ENCODE peak calls at places on chromosomes 2 and 18, in four cellular contexts. One of them, this sample, is unnamed.

GRCh38 chr2:173359231-173359630 is 4.6 kb downstream of the CDCA7 start:
- DNase-seq in gastrocnemius medialis: no peak
- DNase-seq in tibial artery: no peak
- DNase-seq in thoracic aorta: no peak
- DNase-seq in this sample: no peak

GRCh38 chr2:138035597-138036217 is 71.4 kb downstream of the HNMT start:
- DNase-seq in thoracic aorta: no peak
- DNase-seq in gastrocnemius medialis: no peak
- DNase-seq in tibial artery: no peak
- DNase-seq in this sample: no peak

GRCh38 chr2:234451852-234452625 is 44.8 kb downstream of the ARL4C start:
- DNase-seq in thoracic aorta: no peak
- DNase-seq in tibial artery: no peak
- DNase-seq in gastrocnemius medialis: no peak
- DNase-seq in this sample: no peak

GRCh38 chr2:119025013-119025412 is 83.0 kb downstream of the MARCO start:
- DNase-seq in thoracic aorta: no peak
- DNase-seq in tibial artery: no peak
- DNase-seq in gastrocnemius medialis: no peak
- DNase-seq in this sample: no peak

GRCh38 chr2:64773461-64774118 is 119.9 kb upstream of the SERTAD2 start:
- DNase-seq in tibial artery: no peak
- DNase-seq in thoracic aorta: no peak
- DNase-seq in gastrocnemius medialis: no peak
- DNase-seq in this sample: no peak

GRCh38 chr2:43175187-43175490 is 51.3 kb downstream of the ZFP36L2 start:
- DNase-seq in thoracic aorta: no peak
- DNase-seq in gastrocnemius medialis: no peak
- DNase-seq in tibial artery: no peak
- DNase-seq in this sample: no peak

GRCh38 chr2:95333888-95334338 is 36.8 kb downstream of the KCNIP3 start:
- DNase-seq in gastrocnemius medialis: peak
- DNase-seq in tibial artery: no peak
- DNase-seq in thoracic aorta: no peak
- DNase-seq in this sample: peak

GRCh38 chr2:240739797-240740196 is 48.1 kb downstream of the AQP12A start:
- DNase-seq in tibial artery: no peak
- DNase-seq in gastrocnemius medialis: no peak
- DNase-seq in thoracic aorta: no peak
- DNase-seq in this sample: no peak

GRCh38 chr2:7027961-7028655 is 110.9 kb downstream of the RNF144A start:
- DNase-seq in thoracic aorta: no peak
- DNase-seq in tibial artery: no peak
- DNase-seq in gastrocnemius medialis: no peak
- DNase-seq in this sample: no peak

GRCh38 chr2:234058881-234059280 is 8.4 kb downstream of the SPP2 start:
- DNase-seq in tibial artery: no peak
- DNase-seq in thoracic aorta: no peak
- DNase-seq in gastrocnemius medialis: no peak
- DNase-seq in this sample: no peak

GRCh38 chr2:202314116-202314515 is 48.6 kb downstream of the NOP58 start:
- DNase-seq in thoracic aorta: no peak
- DNase-seq in tibial artery: no peak
- DNase-seq in gastrocnemius medialis: no peak
- DNase-seq in this sample: no peak

GRCh38 chr2:233620204-233620603 is 2.8 kb downstream of the UGT1A8 start:
- DNase-seq in gastrocnemius medialis: no peak
- DNase-seq in tibial artery: no peak
- DNase-seq in thoracic aorta: no peak
- DNase-seq in this sample: no peak

GRCh38 chr18:23878336-23878900 is 136.1 kb upstream of the TTC39C start:
- DNase-seq in thoracic aorta: no peak
- DNase-seq in gastrocnemius medialis: no peak
- DNase-seq in tibial artery: no peak
- DNase-seq in this sample: no peak

GRCh38 chr2:218381916-218382366 is at the start of gene SLC11A1:
- DNase-seq in thoracic aorta: no peak
- DNase-seq in gastrocnemius medialis: peak
- DNase-seq in tibial artery: peak
- DNase-seq in this sample: no peak

GRCh38 chr2:202072737-202073396 is at the start of gene KIAA2012:
- DNase-seq in tibial artery: no peak
- DNase-seq in gastrocnemius medialis: no peak
- DNase-seq in thoracic aorta: no peak
- DNase-seq in this sample: no peak

GRCh38 chr2:240800241-240800640 is 19.8 kb downstream of the KIF1A start:
- DNase-seq in gastrocnemius medialis: no peak
- DNase-seq in tibial artery: peak
- DNase-seq in thoracic aorta: no peak
- DNase-seq in this sample: no peak

GRCh38 chr2:122643725-122644329 is 888.4 kb downstream of the TSN start:
- DNase-seq in thoracic aorta: no peak
- DNase-seq in gastrocnemius medialis: no peak
- DNase-seq in tibial artery: no peak
- DNase-seq in this sample: no peak

GRCh38 chr2:42906557-42907380 is 114.4 kb upstream of the HAAO start:
- DNase-seq in gastrocnemius medialis: no peak
- DNase-seq in thoracic aorta: no peak
- DNase-seq in tibial artery: peak
- DNase-seq in this sample: no peak

GRCh38 chr2:165778187-165778556 is 15.9 kb downstream of the GALNT3 start:
- DNase-seq in gastrocnemius medialis: no peak
- DNase-seq in thoracic aorta: no peak
- DNase-seq in tibial artery: no peak
- DNase-seq in this sample: no peak

GRCh38 chr2:239275037-239275685 is 125.7 kb downstream of the HDAC4 start:
- DNase-seq in gastrocnemius medialis: peak
- DNase-seq in thoracic aorta: peak
- DNase-seq in tibial artery: peak
- DNase-seq in this sample: no peak

GRCh38 chr2:130986890-130987493 is 106.3 kb downstream of the FAM168B start:
- DNase-seq in tibial artery: no peak
- DNase-seq in thoracic aorta: no peak
- DNase-seq in gastrocnemius medialis: no peak
- DNase-seq in this sample: no peak

GRCh38 chr2:85736456-85737355 is 17.1 kb upstream of the ATOH8 start:
- DNase-seq in tibial artery: no peak
- DNase-seq in thoracic aorta: no peak
- DNase-seq in gastrocnemius medialis: no peak
- DNase-seq in this sample: peak

GRCh38 chr2:197965756-197966155 is 161.4 kb downstream of the PLCL1 start:
- DNase-seq in thoracic aorta: no peak
- DNase-seq in tibial artery: no peak
- DNase-seq in gastrocnemius medialis: no peak
- DNase-seq in this sample: no peak

GRCh38 chr2:218017211-218018053 is 14.6 kb upstream of the TNS1 start:
- DNase-seq in gastrocnemius medialis: peak
- DNase-seq in tibial artery: peak
- DNase-seq in thoracic aorta: no peak
- DNase-seq in this sample: peak

GRCh38 chr18:69216390-69216789 is 184.3 kb upstream of the DOK6 start:
- DNase-seq in gastrocnemius medialis: no peak
- DNase-seq in thoracic aorta: no peak
- DNase-seq in tibial artery: no peak
- DNase-seq in this sample: no peak

GRCh38 chr18:41761329-41762028 is 193.6 kb upstream of the PIK3C3 start:
- DNase-seq in tibial artery: no peak
- DNase-seq in thoracic aorta: no peak
- DNase-seq in gastrocnemius medialis: no peak
- DNase-seq in this sample: no peak

GRCh38 chr2:69465513-69466456 is 28.6 kb upstream of the NFU1 start:
- DNase-seq in tibial artery: peak
- DNase-seq in thoracic aorta: no peak
- DNase-seq in gastrocnemius medialis: peak
- DNase-seq in this sample: no peak

GRCh38 chr2:166404831-166405568 is 29.3 kb upstream of the SCN9A start:
- DNase-seq in tibial artery: no peak
- DNase-seq in thoracic aorta: no peak
- DNase-seq in gastrocnemius medialis: no peak
- DNase-seq in this sample: no peak

GRCh38 chr2:242017086-242017485 is 147.6 kb downstream of the RTP5 start:
- DNase-seq in tibial artery: no peak
- DNase-seq in gastrocnemius medialis: no peak
- DNase-seq in thoracic aorta: no peak
- DNase-seq in this sample: peak

DNA sequence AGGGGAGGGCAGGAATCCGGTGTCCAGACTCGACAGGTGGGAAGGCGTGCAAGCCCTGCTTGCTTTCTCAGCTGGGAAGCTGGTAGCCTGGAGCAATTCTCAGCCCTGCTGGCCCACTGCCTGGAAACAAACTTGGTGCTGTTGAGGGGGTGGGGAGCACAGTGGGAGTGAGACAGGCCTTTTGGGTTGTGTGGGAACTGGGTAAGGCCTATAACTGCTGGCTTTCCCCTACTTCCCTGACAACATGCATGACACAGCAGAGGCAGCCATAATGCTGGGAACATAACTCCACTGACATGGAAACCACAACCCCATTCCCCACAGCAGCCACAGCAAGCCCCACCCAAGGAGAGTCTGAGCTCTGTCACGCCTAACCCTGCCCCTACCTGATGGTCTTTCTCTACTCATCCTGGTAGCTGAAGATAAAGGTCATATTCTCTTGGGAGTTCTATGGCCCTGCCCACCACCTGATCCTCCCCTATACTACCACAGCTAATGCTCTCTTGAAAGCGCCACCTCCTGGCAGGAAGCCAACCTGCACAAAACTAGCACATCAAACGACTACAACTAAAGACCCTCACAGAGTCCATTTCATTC is 122.9 kb upstream of the ACVR1C start:
- DNase-seq in gastrocnemius medialis: peak
- DNase-seq in thoracic aorta: no peak
- DNase-seq in tibial artery: no peak
- DNase-seq in this sample: peak
- TF ChIP-seq CTCF in gastrocnemius medialis: no peak
- TF ChIP-seq CTCF in thoracic aorta: no peak
- TF ChIP-seq CTCF in tibial artery: no peak
- TF ChIP-seq CTCF in this sample: peak

GRCh38 chr18:22441638-22442037 is 23.9 kb upstream of the CTAGE1 start:
- DNase-seq in thoracic aorta: no peak
- DNase-seq in tibial artery: no peak
- DNase-seq in gastrocnemius medialis: no peak
- DNase-seq in this sample: no peak
- TF ChIP-seq CTCF in thoracic aorta: no peak
- TF ChIP-seq CTCF in tibial artery: no peak
- TF ChIP-seq CTCF in gastrocnemius medialis: no peak
- TF ChIP-seq CTCF in this sample: peak

GRCh38 chr2:153870308-153870707 is 1.4 kb upstream of the GALNT13 start:
- DNase-seq in tibial artery: no peak
- DNase-seq in gastrocnemius medialis: no peak
- DNase-seq in thoracic aorta: no peak
- DNase-seq in this sample: no peak
- TF ChIP-seq CTCF in tibial artery: no peak
- TF ChIP-seq CTCF in gastrocnemius medialis: no peak
- TF ChIP-seq CTCF in thoracic aorta: no peak
- TF ChIP-seq CTCF in this sample: peak

DNA sequence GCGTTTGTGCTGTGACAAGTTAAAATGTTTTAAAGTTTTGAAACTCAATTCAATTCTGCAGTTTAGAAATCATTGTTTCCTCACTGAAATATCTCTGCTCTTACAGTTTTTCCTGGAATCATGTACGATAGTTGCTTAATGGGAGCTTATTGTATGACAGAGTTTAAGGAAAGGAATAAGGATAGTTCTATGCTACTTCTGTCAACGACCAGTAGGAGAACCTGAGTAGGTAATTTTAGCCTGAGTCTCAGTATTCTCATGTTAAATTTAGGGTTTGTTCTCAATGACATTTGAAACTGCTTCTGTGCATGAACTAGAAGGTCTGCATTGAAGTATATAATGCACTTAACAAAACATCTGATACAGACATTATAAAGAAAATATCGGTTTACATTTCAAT is 361.1 kb downstream of the CPS1 start:
- DNase-seq in tibial artery: no peak
- DNase-seq in gastrocnemius medialis: no peak
- DNase-seq in thoracic aorta: no peak
- DNase-seq in this sample: no peak
- TF ChIP-seq CTCF in tibial artery: no peak
- TF ChIP-seq CTCF in gastrocnemius medialis: no peak
- TF ChIP-seq CTCF in thoracic aorta: no peak
- TF ChIP-seq CTCF in this sample: no peak

GRCh38 chr18:31223371-31223770 is 60.7 kb upstream of the DSC1 start:
- DNase-seq in gastrocnemius medialis: no peak
- DNase-seq in tibial artery: no peak
- DNase-seq in thoracic aorta: no peak
- DNase-seq in this sample: no peak

GRCh38 chr18:31218671-31219383 is 56.2 kb upstream of the DSC1 start:
- DNase-seq in thoracic aorta: no peak
- DNase-seq in gastrocnemius medialis: no peak
- DNase-seq in tibial artery: no peak
- DNase-seq in this sample: no peak

GRCh38 chr18:31217038-31217437 is 54.4 kb upstream of the DSC1 start:
- DNase-seq in thoracic aorta: no peak
- DNase-seq in tibial artery: no peak
- DNase-seq in gastrocnemius medialis: no peak
- DNase-seq in this sample: no peak

GRCh38 chr18:31217455-31217854 is 54.8 kb upstream of the DSC1 start:
- DNase-seq in thoracic aorta: no peak
- DNase-seq in tibial artery: no peak
- DNase-seq in gastrocnemius medialis: no peak
- DNase-seq in this sample: no peak

DNA sequence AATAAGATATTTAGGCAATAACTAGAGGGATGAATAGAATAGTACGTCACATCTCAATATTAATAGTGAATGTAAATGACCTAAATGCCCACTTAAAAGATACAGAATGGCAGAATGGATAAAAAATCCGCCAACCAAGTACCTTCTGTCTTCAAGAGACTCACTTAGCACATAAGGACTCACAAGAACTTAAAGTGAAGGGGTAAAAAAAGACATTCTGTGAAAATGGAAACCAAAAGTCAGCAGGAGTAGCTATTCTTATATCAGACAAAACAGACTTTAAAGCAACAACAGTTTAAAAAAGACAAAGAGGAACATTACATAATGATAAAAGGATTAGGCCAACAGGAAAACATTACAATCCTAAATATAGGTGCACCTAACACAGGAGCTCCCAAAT is 56.7 kb upstream of the DSC1 start:
- DNase-seq in thoracic aorta: no peak
- DNase-seq in tibial artery: no peak
- DNase-seq in gastrocnemius medialis: no peak
- DNase-seq in this sample: no peak
- TF ChIP-seq CTCF in thoracic aorta: no peak
- TF ChIP-seq CTCF in tibial artery: no peak
- TF ChIP-seq CTCF in gastrocnemius medialis: no peak
- TF ChIP-seq CTCF in this sample: no peak

This sample was measured in chondrocyte.